ENCODE peak calls at places on chromosomes 1 and 21, in ten cellular contexts. K, A, Q, Y, R, E, D, C, N and M are unnamed samples.

GRCh38 chr1:64922336-64922735 is 44.0 kb downstream of the JAK1 start:
- DNase-seq in K (no peak), A (no peak), Q (no peak), Y (no peak), R (no peak), E (no peak), D (no peak), C (no peak), N (no peak), M (no peak)

GRCh38 chr21:45739218-45740087 is 95.9 kb downstream of the PCBP3 start:
- DNase-seq in K (no peak), A (no peak), Q (no peak), Y (no peak), R (no peak), E (no peak), D (no peak), C (no peak), N (no peak), M (no peak)

GRCh38 chr1:112618114-112618720 is 724 bp downstream of the ST7L start:
- DNase-seq in K (no peak), A (no peak), Q (peak), Y (no peak), R (no peak), E (no peak), D (peak), C (peak), N (no peak), M (no peak)

GRCh38 chr1:25435315-25436103 is 4.8 kb downstream of the MACO1 start:
- DNase-seq in K (no peak), A (no peak), Q (no peak), Y (no peak), R (no peak), E (no peak), D (peak), C (no peak), N (no peak), M (no peak)

GRCh38 chr1:110234691-110235090 is 24.6 kb downstream of the KCNC4 start:
- DNase-seq in K (no peak), A (no peak), Q (no peak), Y (no peak), R (no peak), E (no peak), D (no peak), C (no peak), N (no peak), M (no peak)

GRCh38 chr1:189623336-189623735 is 854.3 kb downstream of the BRINP3 start:
- DNase-seq in K (no peak), A (no peak), Q (no peak), Y (no peak), R (no peak), E (no peak), D (no peak), C (no peak), N (no peak), M (no peak)

GRCh38 chr1:63615809-63616420 is 22.7 kb downstream of the PGM1 start:
- DNase-seq in K (peak), A (peak), Q (peak), Y (no peak), R (peak), E (peak), D (peak), C (peak), N (peak), M (peak)

GRCh38 chr1:164592634-164593033 is 33.6 kb downstream of the PBX1 start:
- DNase-seq in K (no peak), A (no peak), Q (no peak), Y (no peak), R (no peak), E (no peak), D (no peak), C (no peak), N (no peak), M (no peak)

GRCh38 chr1:20703124-20703756 is 14.6 kb downstream of the KIF17 start:
- DNase-seq in K (no peak), A (no peak), Q (no peak), Y (no peak), R (no peak), E (no peak), D (no peak), C (no peak), N (no peak), M (no peak)

GRCh38 chr1:182389619-182390047 is 2.0 kb downstream of the GLUL start:
- DNase-seq in K (peak), A (peak), Q (peak), Y (no peak), R (no peak), E (no peak), D (peak), C (no peak), N (no peak), M (no peak)